ENCODE peak calls at places on chromosomes 5 and 9, in four cellular contexts. A, B, W and V are unnamed samples.

GRCh38 chr5:52893105-52893504 is 96.0 kb upstream of the ITGA2 start:
- DNase-seq in A (no peak), B (no peak), W (no peak), V (no peak)

GRCh38 chr9:14158911-14159310 is 155.0 kb downstream of the NFIB start:
- DNase-seq in A (no peak), B (no peak), W (peak), V (no peak)

GRCh38 chr5:14630706-14631105 is 33.8 kb upstream of the OTULIN start:
- DNase-seq in A (no peak), B (no peak), W (no peak), V (no peak)

GRCh38 chr5:80871541-80871961 is 88.6 kb upstream of the RASGRF2 start:
- DNase-seq in A (peak), B (peak), W (peak), V (peak)

GRCh38 chr5:160961030-160961429 is 109.0 kb upstream of the ATP10B start:
- DNase-seq in A (no peak), B (no peak), W (no peak), V (no peak)

GRCh38 chr9:78021692-78022091 is 9.9 kb downstream of the GNAQ start:
- DNase-seq in A (no peak), B (no peak), W (peak), V (no peak)

GRCh38 chr9:131276107-131276888 is at the start of gene FAM78A:
- DNase-seq in A (no peak), B (no peak), W (peak), V (no peak)

GRCh38 chr5:14178671-14179211 is 35.6 kb downstream of the TRIO start:
- DNase-seq in A (no peak), B (no peak), W (no peak), V (no peak)

GRCh38 chr5:3058930-3059329 is 307.5 kb upstream of the IRX2 start:
- DNase-seq in A (no peak), B (no peak), W (no peak), V (no peak)

GRCh38 chr5:77333451-77334123 is 123.1 kb downstream of the PDE8B start:
- DNase-seq in A (no peak), B (no peak), W (no peak), V (no peak)

GRCh38 chr5:669111-669841 is 23.9 kb downstream of the TPPP start:
- DNase-seq in A (peak), B (no peak), W (peak), V (no peak)

GRCh38 chr5:16712178-16712577 is 95.4 kb upstream of the RETREG1 start:
- DNase-seq in A (no peak), B (no peak), W (no peak), V (no peak)

GRCh38 chr5:170269579-170269978 is 28.0 kb downstream of the LCP2 start:
- DNase-seq in A (no peak), B (no peak), W (no peak), V (no peak)

GRCh38 chr5:151125421-151125820 is 32.2 kb downstream of the ANXA6 start:
- DNase-seq in A (no peak), B (no peak), W (no peak), V (no peak)

GRCh38 chr5:166712447-166712846 is 1579.0 kb upstream of the WWC1 start:
- DNase-seq in A (no peak), B (no peak), W (no peak), V (no peak)

DNA sequence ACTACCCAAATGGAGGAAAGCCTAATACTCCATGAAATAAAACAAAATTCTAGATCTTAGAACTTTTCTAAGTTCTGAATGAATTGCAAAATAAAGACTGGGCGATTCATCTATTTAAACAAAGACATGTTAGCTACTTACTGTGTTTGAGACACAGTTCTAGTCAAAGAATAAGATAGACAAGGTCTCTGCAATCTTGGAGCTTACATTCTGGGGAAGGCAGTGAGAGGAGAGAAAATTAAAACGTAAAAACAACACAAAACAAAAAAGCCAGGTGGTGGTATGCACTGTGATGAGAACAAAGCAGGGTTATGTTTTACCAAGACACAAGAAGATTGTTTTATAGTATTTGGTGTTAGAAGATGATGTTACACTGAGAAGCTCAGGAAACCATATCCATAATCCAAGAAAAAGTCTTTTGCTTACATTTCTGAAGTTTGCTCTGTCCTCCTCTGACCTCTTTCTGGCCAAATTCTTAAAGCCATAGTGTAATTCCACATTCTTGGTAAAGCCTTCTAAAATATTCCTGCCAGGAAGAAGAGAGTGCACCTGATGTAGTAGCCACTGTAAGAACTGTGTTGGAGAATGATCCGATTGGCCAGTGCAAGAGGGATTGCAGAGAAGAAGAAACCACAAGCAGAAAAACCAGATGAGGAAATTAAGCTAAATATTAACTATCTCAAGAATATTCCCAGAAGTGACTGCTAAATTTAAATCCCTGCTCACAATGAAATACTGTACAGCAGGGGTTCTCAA is 218.4 kb downstream of the PCSK1 start:
- DNase-seq in A (peak), B (no peak), W (no peak), V (no peak)
- TF ChIP-seq TCF7L2 in A (no peak), B (no peak), W (no peak), V (no peak)

DNA sequence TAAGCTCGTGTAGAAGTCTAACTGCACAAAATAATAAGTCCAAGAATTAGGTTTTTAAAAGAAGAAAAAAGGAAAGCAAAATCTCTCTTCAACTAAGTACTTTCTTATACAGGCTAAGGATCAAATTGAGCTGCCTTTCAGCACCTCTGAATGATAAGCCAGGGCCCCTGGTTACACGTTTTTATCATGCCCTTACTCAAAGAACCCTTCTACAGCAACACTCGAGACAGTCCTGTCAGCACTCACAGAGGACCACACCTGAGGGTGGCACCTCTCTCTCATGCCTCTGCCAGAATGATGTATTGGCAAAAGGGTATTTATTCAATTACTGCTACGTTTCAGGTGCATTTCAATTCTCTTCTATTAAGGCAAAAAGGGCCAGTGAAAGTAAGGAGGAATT is 150.5 kb downstream of the BNC2 start:
- DNase-seq in A (no peak), B (no peak), W (no peak), V (no peak)
- H3K4me3 ChIP-seq in A (no peak), B (peak), W (no peak), V (no peak)

DNA sequence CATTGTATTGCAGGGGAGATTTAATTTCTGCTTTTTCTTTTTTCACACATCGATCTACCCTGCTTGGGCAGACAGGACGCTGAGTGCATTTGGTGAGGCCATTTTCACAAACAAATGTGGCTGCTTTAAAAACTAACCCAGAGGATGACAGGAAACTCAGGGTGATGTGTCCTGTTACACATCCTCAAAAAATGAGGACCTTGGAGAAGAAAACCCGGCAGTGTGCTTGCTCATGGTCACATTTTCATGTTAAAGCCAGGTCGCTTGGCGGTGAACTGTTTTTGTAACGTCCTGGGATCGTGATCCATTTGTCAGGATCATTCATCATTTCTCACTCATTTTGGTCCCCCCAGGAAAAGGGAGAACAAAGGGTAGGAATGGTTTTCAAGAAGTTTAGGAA is 478.3 kb upstream of the ADAMTS16 start:
- DNase-seq in A (no peak), B (no peak), W (no peak), V (no peak)
- TF ChIP-seq TCF7L2 in A (no peak), B (no peak), W (no peak), V (no peak)

DNA sequence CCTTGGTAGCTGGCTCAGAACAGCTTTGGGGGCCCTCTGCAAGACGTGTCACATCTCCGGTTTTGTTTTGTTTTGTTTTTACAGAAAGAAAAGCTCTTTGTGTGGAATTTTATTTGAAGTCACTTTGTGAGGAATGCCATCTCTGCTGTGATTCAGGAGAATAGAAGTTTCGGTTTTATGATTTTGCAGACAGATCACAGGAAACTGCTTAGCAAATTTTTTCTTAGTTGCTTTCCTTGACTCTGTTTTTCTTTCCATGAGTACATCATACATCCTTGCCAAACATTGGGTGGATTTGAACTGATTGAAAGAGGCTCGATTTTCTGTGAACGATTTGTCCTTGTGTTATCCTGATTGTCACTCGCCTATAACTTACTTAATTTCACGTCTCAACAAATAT is 5.1 kb downstream of the SEMA5A start:
- DNase-seq in A (no peak), B (no peak), W (no peak), V (no peak)
- H3K4me3 ChIP-seq in A (no peak), B (no peak), W (no peak), V (no peak)

GRCh38 chr9:122032346-122032745 is 60.8 kb downstream of the TTLL11 start:
- DNase-seq in A (no peak), B (no peak), W (no peak), V (no peak)
- TF ChIP-seq TCF7L2 in A (no peak), B (no peak), W (no peak), V (no peak)

GRCh38 chr9:35966433-35966832 is 8.5 kb upstream of the OR2S2 start:
- DNase-seq in A (no peak), B (no peak), W (no peak), V (no peak)

GRCh38 chr9:35967042-35967441 is 9.1 kb upstream of the OR2S2 start:
- DNase-seq in A (no peak), B (no peak), W (no peak), V (no peak)

GRCh38 chr9:35958104-35958825 is at the start of gene OR2S2:
- DNase-seq in A (no peak), B (no peak), W (no peak), V (no peak)

GRCh38 chr9:35960029-35960655 is 2.2 kb upstream of the OR2S2 start:
- DNase-seq in A (no peak), B (no peak), W (no peak), V (no peak)

GRCh38 chr9:35962126-35962906 is 4.4 kb upstream of the OR2S2 start:
- DNase-seq in A (no peak), B (no peak), W (no peak), V (no peak)
- H3K4me3 ChIP-seq in A (no peak), B (peak), W (no peak), V (no peak)

GRCh38 chr9:110069326-110070248 is 138.4 kb downstream of the C9orf152 start:
- DNase-seq in A (no peak), B (peak), W (no peak), V (no peak)

GRCh38 chr9:110064721-110065252 is 143.2 kb downstream of the C9orf152 start:
- DNase-seq in A (no peak), B (no peak), W (no peak), V (no peak)

GRCh38 chr9:110068212-110068611 is 139.7 kb downstream of the C9orf152 start:
- DNase-seq in A (no peak), B (no peak), W (no peak), V (no peak)

GRCh38 chr9:110066929-110067716 is 140.8 kb downstream of the C9orf152 start:
- DNase-seq in A (no peak), B (no peak), W (no peak), V (no peak)

GRCh38 chr9:110065527-110065926 is 142.4 kb downstream of the C9orf152 start:
- DNase-seq in A (no peak), B (no peak), W (no peak), V (no peak)
- TF ChIP-seq TCF7L2 in A (no peak), B (no peak), W (no peak), V (no peak)

DNA sequence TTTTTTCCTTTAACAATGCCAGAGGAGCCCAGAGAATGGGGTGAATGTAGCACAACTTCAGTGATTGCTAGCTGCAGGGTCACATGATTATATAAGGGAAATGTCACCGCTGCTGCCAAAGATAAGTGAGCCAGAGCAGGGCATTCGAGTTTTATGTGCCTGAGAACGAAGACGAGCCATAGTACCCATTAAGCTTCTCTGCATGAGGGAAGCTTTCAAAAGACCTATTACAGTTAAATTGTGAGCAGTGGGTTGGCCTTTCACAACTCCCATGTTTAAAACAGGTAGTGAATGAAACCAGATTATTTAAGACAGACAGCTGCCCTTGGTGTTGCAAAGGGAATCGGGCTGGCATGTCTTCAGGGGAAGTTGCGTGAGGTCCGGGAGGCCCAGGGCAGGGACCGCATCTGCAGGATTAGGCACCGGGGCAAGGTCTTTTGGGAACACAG is 82.4 kb upstream of the TNFAIP8 start:
- DNase-seq in A (no peak), B (no peak), W (no peak), V (no peak)
- H3K4me3 ChIP-seq in A (no peak), B (no peak), W (no peak), V (no peak)

GRCh38 chr5:64838376-64838775 is 69.6 kb downstream of the CWC27 start:
- DNase-seq in A (no peak), B (no peak), W (no peak), V (no peak)
- TF ChIP-seq TCF7L2 in A (no peak), B (no peak), W (no peak), V (no peak)